ENCODE peak calls at places on chromosomes 3 and 15, in eight cellular contexts. One of them, this sample, is unnamed.

GRCh38 chr15:55937040-55937439 is 56.4 kb downstream of the NEDD4 start:
- DNase-seq in heart right ventricle: no peak
- DNase-seq in kidney glomerular epithelial cell: no peak
- DNase-seq in NCI-H460: no peak
- DNase-seq in nephron progenitor cell: no peak
- DNase-seq in progenitor cell of endocrine pancreas: no peak
- DNase-seq in uterus: no peak
- DNase-seq in HCEC 1CT: peak
- DNase-seq in this sample: peak

GRCh38 chr15:101451886-101452285 is 37.6 kb downstream of the PCSK6 start:
- DNase-seq in progenitor cell of endocrine pancreas: no peak
- DNase-seq in NCI-H460: no peak
- DNase-seq in uterus: no peak
- DNase-seq in nephron progenitor cell: no peak
- DNase-seq in heart right ventricle: no peak
- DNase-seq in HCEC 1CT: no peak
- DNase-seq in kidney glomerular epithelial cell: no peak
- DNase-seq in this sample: no peak

GRCh38 chr3:11548721-11549131 is 95.0 kb downstream of the VGLL4 start:
- DNase-seq in nephron progenitor cell: no peak
- DNase-seq in uterus: peak
- DNase-seq in progenitor cell of endocrine pancreas: no peak
- DNase-seq in heart right ventricle: no peak
- DNase-seq in HCEC 1CT: peak
- DNase-seq in kidney glomerular epithelial cell: no peak
- DNase-seq in NCI-H460: no peak
- DNase-seq in this sample: peak

GRCh38 chr3:10417849-10418248 is 87.5 kb downstream of the ATP2B2 start:
- DNase-seq in heart right ventricle: no peak
- DNase-seq in HCEC 1CT: peak
- DNase-seq in kidney glomerular epithelial cell: no peak
- DNase-seq in uterus: no peak
- DNase-seq in nephron progenitor cell: no peak
- DNase-seq in NCI-H460: no peak
- DNase-seq in progenitor cell of endocrine pancreas: no peak
- DNase-seq in this sample: peak

GRCh38 chr3:152264378-152264777 is 4.4 kb upstream of the MBNL1 start:
- DNase-seq in HCEC 1CT: no peak
- DNase-seq in NCI-H460: no peak
- DNase-seq in kidney glomerular epithelial cell: no peak
- DNase-seq in progenitor cell of endocrine pancreas: no peak
- DNase-seq in uterus: no peak
- DNase-seq in nephron progenitor cell: no peak
- DNase-seq in heart right ventricle: no peak
- DNase-seq in this sample: no peak

GRCh38 chr3:133040696-133041523 is 2.7 kb downstream of the TMEM108 start:
- DNase-seq in uterus: peak
- DNase-seq in kidney glomerular epithelial cell: peak
- DNase-seq in nephron progenitor cell: peak
- DNase-seq in progenitor cell of endocrine pancreas: peak
- DNase-seq in HCEC 1CT: peak
- DNase-seq in heart right ventricle: peak
- DNase-seq in NCI-H460: peak
- DNase-seq in this sample: peak

GRCh38 chr3:46124216-46125143 is 83.6 kb downstream of the CCR1 start:
- DNase-seq in NCI-H460: no peak
- DNase-seq in heart right ventricle: no peak
- DNase-seq in nephron progenitor cell: no peak
- DNase-seq in HCEC 1CT: peak
- DNase-seq in progenitor cell of endocrine pancreas: no peak
- DNase-seq in kidney glomerular epithelial cell: no peak
- DNase-seq in uterus: peak
- DNase-seq in this sample: peak

GRCh38 chr3:138114988-138115971 is at the start of gene DZIP1L:
- DNase-seq in progenitor cell of endocrine pancreas: peak
- DNase-seq in heart right ventricle: peak
- DNase-seq in NCI-H460: peak
- DNase-seq in kidney glomerular epithelial cell: peak
- DNase-seq in HCEC 1CT: peak
- DNase-seq in nephron progenitor cell: peak
- DNase-seq in uterus: peak
- DNase-seq in this sample: peak

GRCh38 chr15:77144492-77145070 is 73.7 kb upstream of the TSPAN3 start:
- DNase-seq in progenitor cell of endocrine pancreas: no peak
- DNase-seq in NCI-H460: no peak
- DNase-seq in nephron progenitor cell: no peak
- DNase-seq in HCEC 1CT: peak
- DNase-seq in kidney glomerular epithelial cell: peak
- DNase-seq in uterus: no peak
- DNase-seq in heart right ventricle: no peak
- DNase-seq in this sample: peak

GRCh38 chr3:139691619-139692018 is 13.8 kb upstream of the NMNAT3 start:
- DNase-seq in heart right ventricle: no peak
- DNase-seq in kidney glomerular epithelial cell: no peak
- DNase-seq in NCI-H460: no peak
- DNase-seq in uterus: no peak
- DNase-seq in nephron progenitor cell: no peak
- DNase-seq in progenitor cell of endocrine pancreas: no peak
- DNase-seq in HCEC 1CT: no peak
- DNase-seq in this sample: no peak

GRCh38 chr3:41236198-41236597 is 36.9 kb downstream of the CTNNB1 start:
- DNase-seq in progenitor cell of endocrine pancreas: no peak
- DNase-seq in uterus: no peak
- DNase-seq in kidney glomerular epithelial cell: no peak
- DNase-seq in nephron progenitor cell: no peak
- DNase-seq in heart right ventricle: no peak
- DNase-seq in HCEC 1CT: no peak
- DNase-seq in NCI-H460: no peak
- DNase-seq in this sample: no peak

GRCh38 chr15:45550436-45550835 is 27.9 kb upstream of the SLC30A4 start:
- DNase-seq in HCEC 1CT: peak
- DNase-seq in progenitor cell of endocrine pancreas: no peak
- DNase-seq in NCI-H460: no peak
- DNase-seq in nephron progenitor cell: no peak
- DNase-seq in heart right ventricle: no peak
- DNase-seq in uterus: no peak
- DNase-seq in kidney glomerular epithelial cell: no peak
- DNase-seq in this sample: peak

GRCh38 chr3:155889952-155890351 is 19.5 kb downstream of the GMPS start:
- DNase-seq in NCI-H460: no peak
- DNase-seq in HCEC 1CT: no peak
- DNase-seq in nephron progenitor cell: no peak
- DNase-seq in heart right ventricle: no peak
- DNase-seq in progenitor cell of endocrine pancreas: no peak
- DNase-seq in uterus: no peak
- DNase-seq in kidney glomerular epithelial cell: no peak
- DNase-seq in this sample: no peak

GRCh38 chr15:96578393-96578792 is 247.9 kb downstream of the NR2F2 start:
- DNase-seq in heart right ventricle: no peak
- DNase-seq in uterus: no peak
- DNase-seq in kidney glomerular epithelial cell: no peak
- DNase-seq in progenitor cell of endocrine pancreas: no peak
- DNase-seq in NCI-H460: no peak
- DNase-seq in nephron progenitor cell: no peak
- DNase-seq in HCEC 1CT: no peak
- DNase-seq in this sample: no peak

GRCh38 chr3:10955694-10956453 is 36.7 kb upstream of the SLC6A1 start:
- DNase-seq in HCEC 1CT: no peak
- DNase-seq in nephron progenitor cell: no peak
- DNase-seq in uterus: no peak
- DNase-seq in NCI-H460: no peak
- DNase-seq in heart right ventricle: peak
- DNase-seq in progenitor cell of endocrine pancreas: no peak
- DNase-seq in kidney glomerular epithelial cell: no peak
- DNase-seq in this sample: no peak

GRCh38 chr15:80958818-80959495 is 30.7 kb downstream of the MESD start:
- DNase-seq in HCEC 1CT: no peak
- DNase-seq in NCI-H460: no peak
- DNase-seq in uterus: no peak
- DNase-seq in heart right ventricle: no peak
- DNase-seq in kidney glomerular epithelial cell: no peak
- DNase-seq in nephron progenitor cell: no peak
- DNase-seq in progenitor cell of endocrine pancreas: no peak
- DNase-seq in this sample: no peak

GRCh38 chr3:129868912-129869311 is 24.6 kb downstream of the TMCC1 start:
- DNase-seq in kidney glomerular epithelial cell: no peak
- DNase-seq in heart right ventricle: no peak
- DNase-seq in HCEC 1CT: no peak
- DNase-seq in NCI-H460: no peak
- DNase-seq in uterus: no peak
- DNase-seq in progenitor cell of endocrine pancreas: no peak
- DNase-seq in nephron progenitor cell: no peak
- DNase-seq in this sample: no peak

GRCh38 chr3:178302966-178303930 is 233.0 kb upstream of the KCNMB2 start:
- DNase-seq in NCI-H460: no peak
- DNase-seq in nephron progenitor cell: no peak
- DNase-seq in uterus: no peak
- DNase-seq in kidney glomerular epithelial cell: no peak
- DNase-seq in HCEC 1CT: no peak
- DNase-seq in progenitor cell of endocrine pancreas: no peak
- DNase-seq in heart right ventricle: no peak
- DNase-seq in this sample: no peak

GRCh38 chr3:104460477-104461406 is 906.0 kb upstream of the ALCAM start:
- DNase-seq in progenitor cell of endocrine pancreas: no peak
- DNase-seq in kidney glomerular epithelial cell: peak
- DNase-seq in HCEC 1CT: peak
- DNase-seq in uterus: no peak
- DNase-seq in heart right ventricle: no peak
- DNase-seq in nephron progenitor cell: no peak
- DNase-seq in NCI-H460: no peak
- DNase-seq in this sample: peak

GRCh38 chr3:183489455-183490210 is 61.2 kb upstream of the MCF2L2 start:
- DNase-seq in kidney glomerular epithelial cell: no peak
- DNase-seq in NCI-H460: no peak
- DNase-seq in progenitor cell of endocrine pancreas: no peak
- DNase-seq in HCEC 1CT: peak
- DNase-seq in uterus: no peak
- DNase-seq in nephron progenitor cell: no peak
- DNase-seq in heart right ventricle: no peak
- DNase-seq in this sample: peak

GRCh38 chr3:45583021-45583851 is 11.3 kb upstream of the LIMD1 start:
- DNase-seq in progenitor cell of endocrine pancreas: no peak
- DNase-seq in heart right ventricle: peak
- DNase-seq in nephron progenitor cell: no peak
- DNase-seq in HCEC 1CT: no peak
- DNase-seq in kidney glomerular epithelial cell: no peak
- DNase-seq in NCI-H460: no peak
- DNase-seq in uterus: peak
- DNase-seq in this sample: peak

GRCh38 chr15:34815836-34816235 is 20.5 kb upstream of the ACTC1 start:
- DNase-seq in NCI-H460: no peak
- DNase-seq in nephron progenitor cell: no peak
- DNase-seq in heart right ventricle: no peak
- DNase-seq in HCEC 1CT: peak
- DNase-seq in progenitor cell of endocrine pancreas: no peak
- DNase-seq in kidney glomerular epithelial cell: no peak
- DNase-seq in uterus: no peak
- DNase-seq in this sample: no peak

This sample was measured in fibroblast of lung.